ENCODE peak calls at places on chromosome 18, in four cellular contexts. H is cardiac fibroblast, J is GM04503, D is GM12865. L is an unnamed sample.

GRCh38 chr18:61731169-61731568 is 161.6 kb downstream of the RNF152 start:
- DNase-seq in H (peak; percentile 55), J (no peak), D (no peak), L (no peak)

GRCh38 chr18:62952807-62953206 is 237.5 kb downstream of the PHLPP1 start:
- DNase-seq in H (no peak), J (no peak), D (no peak), L (no peak)

GRCh38 chr18:49399003-49399402 is 61.4 kb downstream of the DYM start:
- DNase-seq in H (peak; percentile 29), J (no peak), D (peak; percentile 62), L (no peak)

GRCh38 chr18:13120255-13120654 is 98.3 kb upstream of the LDLRAD4 start:
- DNase-seq in H (no peak), J (no peak), D (no peak), L (no peak)

GRCh38 chr18:62054929-62055498 is 131.8 kb downstream of the PIGN start:
- DNase-seq in H (no peak), J (no peak), D (no peak), L (no peak)

GRCh38 chr18:41075212-41075611 is 879.8 kb upstream of the PIK3C3 start:
- DNase-seq in H (peak; percentile 39), J (peak; percentile 53), D (no peak), L (no peak)

GRCh38 chr18:7729858-7730257 is 162.7 kb downstream of the PTPRM start:
- DNase-seq in H (no peak), J (no peak), D (no peak), L (no peak)

GRCh38 chr18:57142361-57142760 is 4.5 kb upstream of the BOD1L2 start:
- DNase-seq in H (no peak), J (no peak), D (no peak), L (no peak)

GRCh38 chr18:34834897-34835296 is 124.8 kb downstream of the DTNA start:
- DNase-seq in H (peak; percentile 20), J (no peak), D (peak; percentile 27), L (no peak)

GRCh38 chr18:79921984-79922965 is 29.2 kb downstream of the SLC66A2 start:
- DNase-seq in H (no peak), J (no peak), D (no peak), L (no peak)

GRCh38 chr18:8895341-8895740 is 190.0 kb downstream of the MTCL1 start:
- DNase-seq in H (no peak), J (no peak), D (no peak), L (no peak)

GRCh38 chr18:41870191-41870590 is 84.8 kb upstream of the PIK3C3 start:
- DNase-seq in H (no peak), J (no peak), D (no peak), L (no peak)

GRCh38 chr18:49921278-49922037 is 108.1 kb upstream of the ACAA2 start:
- DNase-seq in H (no peak), J (no peak), D (no peak), L (no peak)

GRCh38 chr18:24315170-24315569 is 82.5 kb downstream of the OSBPL1A start:
- DNase-seq in H (no peak), J (no peak), D (no peak), L (no peak)

GRCh38 chr18:3901811-3902210 is 451.8 kb downstream of the TGIF1 start:
- DNase-seq in H (no peak), J (no peak), D (no peak), L (no peak)

GRCh38 chr18:27382477-27383216 is 197.5 kb upstream of the CHST9 start:
- DNase-seq in H (no peak), J (no peak), D (no peak), L (no peak)

GRCh38 chr18:56532176-56532840 is 106.1 kb downstream of the TXNL1 start:
- DNase-seq in H (no peak), J (no peak), D (peak; percentile 84), L (no peak)

GRCh38 chr18:55432307-55433040 is 155.5 kb downstream of the TCF4 start:
- DNase-seq in H (no peak), J (no peak), D (no peak), L (no peak)

GRCh38 chr18:77100751-77101355 is 31.7 kb downstream of the MBP start:
- DNase-seq in H (peak; percentile 35), J (no peak), D (peak; percentile 37), L (no peak)

GRCh38 chr18:13455470-13455869 is 236.9 kb downstream of the LDLRAD4 start:
- DNase-seq in H (no peak), J (no peak), D (no peak), L (no peak)

GRCh38 chr18:24126155-24126947 is 12.5 kb upstream of the CABYR start:
- DNase-seq in H (peak; percentile 15), J (no peak), D (no peak), L (no peak)

GRCh38 chr18:46502444-46502843 is 154.6 kb downstream of the LOXHD1 start:
- DNase-seq in H (peak; percentile 5), J (no peak), D (peak; percentile 5), L (no peak)

GRCh38 chr18:11957636-11958035 is 23.7 kb upstream of the IMPA2 start:
- DNase-seq in H (no peak), J (no peak), D (no peak), L (no peak)

GRCh38 chr18:30358545-30358944 is 684.0 kb downstream of the DSC3 start:
- DNase-seq in H (peak; percentile 34), J (no peak), D (no peak), L (no peak)

GRCh38 chr18:48545690-48546365 is 7.0 kb downstream of the CTIF start:
- DNase-seq in H (peak; percentile 81), J (peak; percentile 61), D (no peak), L (no peak)

GRCh38 chr18:22434973-22435608 is 17.4 kb upstream of the CTAGE1 start:
- DNase-seq in H (peak; percentile 47), J (peak; percentile 42), D (no peak), L (no peak)

GRCh38 chr18:10386049-10386448 is 68.4 kb upstream of the APCDD1 start:
- DNase-seq in H (no peak), J (no peak), D (no peak), L (no peak)

GRCh38 chr18:76558881-76559667 is 64.0 kb upstream of the ZNF516 start:
- DNase-seq in H (no peak), J (no peak), D (no peak), L (no peak)

GRCh38 chr18:58528011-58528367 is 100.9 kb downstream of the ALPK2 start:
- DNase-seq in H (peak; percentile 43), J (no peak), D (no peak), L (no peak)